ENCODE peak calls at places on chromosomes 12 and 14, in five cellular contexts. One of them, this sample, is unnamed. For H3K27me3, the result is how much of the 10 kb centered on the place peaks cover.

GRCh38 chr14:68683326-68683725 is 109.5 kb downstream of the ZFP36L1 start:
- DNase-seq in CD4-positive, alpha-beta T cell: no peak
- DNase-seq in stomach: no peak
- DNase-seq in CD8-positive, alpha-beta T cell: no peak
- DNase-seq in H1: no peak
- DNase-seq in this sample: no peak

GRCh38 chr14:63290741-63291286 is 27.9 kb downstream of the GPHB5 start:
- DNase-seq in CD4-positive, alpha-beta T cell: no peak
- DNase-seq in stomach: no peak
- DNase-seq in CD8-positive, alpha-beta T cell: no peak
- DNase-seq in H1: no peak
- DNase-seq in this sample: peak

GRCh38 chr14:74735113-74735512 is 22.2 kb downstream of the FCF1 start:
- DNase-seq in CD4-positive, alpha-beta T cell: no peak
- DNase-seq in stomach: no peak
- DNase-seq in CD8-positive, alpha-beta T cell: no peak
- DNase-seq in H1: no peak
- DNase-seq in this sample: no peak

GRCh38 chr12:127284021-127284420 is 982.9 kb upstream of the TMEM132C start:
- DNase-seq in CD4-positive, alpha-beta T cell: no peak
- DNase-seq in stomach: no peak
- DNase-seq in CD8-positive, alpha-beta T cell: no peak
- DNase-seq in H1: no peak
- DNase-seq in this sample: no peak

GRCh38 chr14:81868172-81868571 is 334.5 kb upstream of the SEL1L start:
- DNase-seq in CD4-positive, alpha-beta T cell: no peak
- DNase-seq in stomach: no peak
- DNase-seq in CD8-positive, alpha-beta T cell: no peak
- DNase-seq in H1: peak
- DNase-seq in this sample: no peak

GRCh38 chr14:106141242-106142220 is 615.1 kb downstream of the TMEM121 start:
- DNase-seq in CD4-positive, alpha-beta T cell: peak
- DNase-seq in stomach: no peak
- DNase-seq in CD8-positive, alpha-beta T cell: no peak
- DNase-seq in H1: no peak
- DNase-seq in this sample: no peak

GRCh38 chr12:8956772-8957171 is 7.3 kb upstream of the M6PR start:
- DNase-seq in CD4-positive, alpha-beta T cell: no peak
- DNase-seq in stomach: no peak
- DNase-seq in CD8-positive, alpha-beta T cell: no peak
- DNase-seq in H1: no peak
- DNase-seq in this sample: no peak

GRCh38 chr12:113161415-113162016 is 12.0 kb downstream of the CFAP73 start:
- DNase-seq in CD4-positive, alpha-beta T cell: no peak
- DNase-seq in stomach: no peak
- DNase-seq in CD8-positive, alpha-beta T cell: no peak
- DNase-seq in H1: peak
- DNase-seq in this sample: no peak

GRCh38 chr14:81275305-81275950 is 54.7 kb upstream of the GTF2A1 start:
- DNase-seq in CD4-positive, alpha-beta T cell: no peak
- DNase-seq in stomach: no peak
- DNase-seq in CD8-positive, alpha-beta T cell: no peak
- DNase-seq in H1: no peak
- DNase-seq in this sample: peak

GRCh38 chr12:106304001-106304421 is 1.5 kb downstream of the TCP11L2 start:
- DNase-seq in CD4-positive, alpha-beta T cell: peak
- DNase-seq in stomach: no peak
- DNase-seq in CD8-positive, alpha-beta T cell: no peak
- DNase-seq in H1: no peak
- DNase-seq in this sample: no peak

GRCh38 chr12:111444314-111444705 is 38.6 kb downstream of the SH2B3 start:
- DNase-seq in CD4-positive, alpha-beta T cell: no peak
- DNase-seq in stomach: peak
- DNase-seq in CD8-positive, alpha-beta T cell: no peak
- DNase-seq in H1: no peak
- DNase-seq in this sample: no peak

GRCh38 chr14:61718039-61718438 is 22.7 kb downstream of the HIF1A start:
- DNase-seq in CD4-positive, alpha-beta T cell: no peak
- DNase-seq in stomach: no peak
- DNase-seq in CD8-positive, alpha-beta T cell: no peak
- DNase-seq in H1: no peak
- DNase-seq in this sample: no peak

GRCh38 chr14:64060648-64061096 is 207.9 kb downstream of the SYNE2 start:
- DNase-seq in CD4-positive, alpha-beta T cell: no peak
- DNase-seq in stomach: no peak
- DNase-seq in CD8-positive, alpha-beta T cell: no peak
- DNase-seq in H1: peak
- DNase-seq in this sample: no peak

GRCh38 chr12:53344824-53345485 is 8.8 kb upstream of the SP7 start:
- DNase-seq in CD4-positive, alpha-beta T cell: peak
- DNase-seq in stomach: peak
- DNase-seq in CD8-positive, alpha-beta T cell: peak
- DNase-seq in H1: peak
- DNase-seq in this sample: peak

GRCh38 chr12:111991946-111992345 is 21.0 kb downstream of the TMEM116 start:
- DNase-seq in CD4-positive, alpha-beta T cell: no peak
- DNase-seq in stomach: no peak
- DNase-seq in CD8-positive, alpha-beta T cell: no peak
- DNase-seq in H1: no peak
- DNase-seq in this sample: no peak

GRCh38 chr14:68526420-68527105 is 266.3 kb downstream of the ZFP36L1 start:
- DNase-seq in CD4-positive, alpha-beta T cell: no peak
- DNase-seq in stomach: peak
- DNase-seq in CD8-positive, alpha-beta T cell: no peak
- DNase-seq in H1: no peak
- DNase-seq in this sample: no peak

GRCh38 chr14:22472935-22473854 is 115.8 kb downstream of the DAD1 start:
- DNase-seq in CD4-positive, alpha-beta T cell: no peak
- DNase-seq in stomach: peak
- DNase-seq in CD8-positive, alpha-beta T cell: no peak
- DNase-seq in H1: peak
- DNase-seq in this sample: no peak

GRCh38 chr12:6376079-6376941 is 947 bp upstream of the SCNN1A start:
- DNase-seq in CD4-positive, alpha-beta T cell: no peak
- DNase-seq in stomach: peak
- DNase-seq in CD8-positive, alpha-beta T cell: no peak
- DNase-seq in H1: peak
- DNase-seq in this sample: peak

GRCh38 chr12:64229796-64230195 is 7.7 kb upstream of the KICS2 start:
- DNase-seq in CD4-positive, alpha-beta T cell: no peak
- DNase-seq in stomach: no peak
- DNase-seq in CD8-positive, alpha-beta T cell: no peak
- DNase-seq in H1: no peak
- DNase-seq in this sample: no peak

GRCh38 chr14:98408713-98409112 is 863.3 kb downstream of the BCL11B start:
- DNase-seq in CD4-positive, alpha-beta T cell: no peak
- DNase-seq in stomach: no peak
- DNase-seq in CD8-positive, alpha-beta T cell: no peak
- DNase-seq in H1: no peak
- DNase-seq in this sample: no peak

GRCh38 chr12:65594373-65594772 is 229.9 kb upstream of the HMGA2 start:
- DNase-seq in CD4-positive, alpha-beta T cell: no peak
- DNase-seq in stomach: no peak
- DNase-seq in CD8-positive, alpha-beta T cell: no peak
- DNase-seq in H1: no peak
- DNase-seq in this sample: no peak

GRCh38 chr12:109863961-109864712 is 16.2 kb downstream of the GLTP start:
- DNase-seq in CD4-positive, alpha-beta T cell: no peak
- DNase-seq in stomach: peak
- DNase-seq in CD8-positive, alpha-beta T cell: peak
- DNase-seq in H1: no peak
- DNase-seq in this sample: no peak

GRCh38 chr12:52189376-52190174 is 2.2 kb downstream of the KRT80 start:
- DNase-seq in CD4-positive, alpha-beta T cell: no peak
- DNase-seq in stomach: no peak
- DNase-seq in CD8-positive, alpha-beta T cell: no peak
- DNase-seq in H1: no peak
- DNase-seq in this sample: no peak

GRCh38 chr12:123271182-123271491 is 519 bp downstream of the CDK2AP1 start:
- DNase-seq in CD4-positive, alpha-beta T cell: peak
- DNase-seq in stomach: peak
- DNase-seq in CD8-positive, alpha-beta T cell: peak
- DNase-seq in H1: peak
- DNase-seq in this sample: peak

DNA sequence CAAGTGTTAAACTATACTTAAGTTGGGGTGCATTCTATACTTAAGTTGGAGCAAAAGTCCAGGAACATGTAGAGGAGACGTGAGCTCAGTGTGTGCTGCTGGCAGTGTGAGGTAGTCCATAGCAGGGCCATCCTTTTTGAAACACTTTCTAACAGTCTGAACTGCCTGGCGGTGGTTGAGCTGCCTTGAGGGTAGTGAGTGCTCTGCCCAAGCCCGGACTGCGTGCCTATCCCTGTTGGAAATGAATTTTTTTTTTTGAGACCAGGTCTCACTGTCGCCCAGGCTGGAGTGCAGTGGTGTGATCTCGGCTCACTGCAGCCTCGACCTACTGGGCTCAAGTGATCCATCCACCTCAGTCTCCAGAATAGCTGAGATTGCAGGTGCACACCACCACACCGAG is 14.1 kb downstream of the KCNH3 start:
- DNase-seq in CD4-positive, alpha-beta T cell: no peak
- DNase-seq in stomach: no peak
- DNase-seq in CD8-positive, alpha-beta T cell: no peak
- DNase-seq in H1: no peak
- DNase-seq in this sample: no peak
- H3K27me3 ChIP-seq in CD4-positive, alpha-beta T cell: under half
- H3K27me3 ChIP-seq in stomach: under half
- H3K27me3 ChIP-seq in CD8-positive, alpha-beta T cell: under half
- H3K27me3 ChIP-seq in H1: under half
- H3K27me3 ChIP-seq in this sample: under half

GRCh38 chr14:65501328-65501727 is 88.8 kb downstream of the FUT8 start:
- DNase-seq in CD4-positive, alpha-beta T cell: no peak
- DNase-seq in stomach: no peak
- DNase-seq in CD8-positive, alpha-beta T cell: no peak
- DNase-seq in H1: no peak
- DNase-seq in this sample: no peak

GRCh38 chr14:65509842-65510241 is 97.3 kb downstream of the FUT8 start:
- DNase-seq in CD4-positive, alpha-beta T cell: no peak
- DNase-seq in stomach: no peak
- DNase-seq in CD8-positive, alpha-beta T cell: no peak
- DNase-seq in H1: no peak
- DNase-seq in this sample: no peak

GRCh38 chr14:65502676-65503124 is 90.2 kb downstream of the FUT8 start:
- DNase-seq in CD4-positive, alpha-beta T cell: no peak
- DNase-seq in stomach: no peak
- DNase-seq in CD8-positive, alpha-beta T cell: no peak
- DNase-seq in H1: no peak
- DNase-seq in this sample: no peak

GRCh38 chr14:65506801-65507200 is 94.3 kb downstream of the FUT8 start:
- DNase-seq in CD4-positive, alpha-beta T cell: no peak
- DNase-seq in stomach: no peak
- DNase-seq in CD8-positive, alpha-beta T cell: no peak
- DNase-seq in H1: no peak
- DNase-seq in this sample: no peak
- H3K27me3 ChIP-seq in CD4-positive, alpha-beta T cell: under half
- H3K27me3 ChIP-seq in stomach: under half
- H3K27me3 ChIP-seq in CD8-positive, alpha-beta T cell: under half
- H3K27me3 ChIP-seq in H1: under half
- H3K27me3 ChIP-seq in this sample: under half

GRCh38 chr12:1559729-1560128 is 34.7 kb downstream of the FBXL14 start:
- DNase-seq in CD4-positive, alpha-beta T cell: no peak
- DNase-seq in stomach: no peak
- DNase-seq in CD8-positive, alpha-beta T cell: no peak
- DNase-seq in H1: no peak
- DNase-seq in this sample: no peak

GRCh38 chr12:1562813-1563412 is 31.5 kb downstream of the FBXL14 start:
- DNase-seq in CD4-positive, alpha-beta T cell: no peak
- DNase-seq in stomach: no peak
- DNase-seq in CD8-positive, alpha-beta T cell: no peak
- DNase-seq in H1: no peak
- DNase-seq in this sample: no peak

GRCh38 chr12:1565172-1565571 is 29.2 kb downstream of the FBXL14 start:
- DNase-seq in CD4-positive, alpha-beta T cell: no peak
- DNase-seq in stomach: no peak
- DNase-seq in CD8-positive, alpha-beta T cell: no peak
- DNase-seq in H1: no peak
- DNase-seq in this sample: no peak

GRCh38 chr12:1566449-1567135 is 27.8 kb downstream of the FBXL14 start:
- DNase-seq in CD4-positive, alpha-beta T cell: no peak
- DNase-seq in stomach: no peak
- DNase-seq in CD8-positive, alpha-beta T cell: no peak
- DNase-seq in H1: no peak
- DNase-seq in this sample: no peak

DNA sequence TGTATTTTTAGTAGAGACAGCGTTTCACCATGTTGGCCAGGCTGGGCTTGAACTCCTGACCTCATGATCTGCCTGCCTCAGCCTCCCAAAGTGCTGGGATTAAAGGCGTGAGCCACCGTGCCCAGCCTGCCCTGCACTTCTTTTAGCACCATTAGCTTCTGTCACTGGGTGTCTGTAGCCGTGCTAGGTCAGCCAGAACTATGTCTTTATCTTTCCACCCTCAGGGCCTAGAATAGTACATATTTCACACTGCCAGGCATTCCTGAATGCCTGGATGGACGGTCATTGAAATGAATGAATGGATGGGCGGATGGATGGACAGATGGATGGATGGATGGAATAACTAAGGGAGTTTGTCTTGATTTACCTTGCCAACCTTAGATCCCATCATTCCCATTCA is 33.7 kb downstream of the FBXL14 start:
- DNase-seq in CD4-positive, alpha-beta T cell: no peak
- DNase-seq in stomach: no peak
- DNase-seq in CD8-positive, alpha-beta T cell: no peak
- DNase-seq in H1: no peak
- DNase-seq in this sample: no peak
- H3K27me3 ChIP-seq in CD4-positive, alpha-beta T cell: under half
- H3K27me3 ChIP-seq in stomach: under half
- H3K27me3 ChIP-seq in CD8-positive, alpha-beta T cell: under half
- H3K27me3 ChIP-seq in H1: under half
- H3K27me3 ChIP-seq in this sample: under half

DNA sequence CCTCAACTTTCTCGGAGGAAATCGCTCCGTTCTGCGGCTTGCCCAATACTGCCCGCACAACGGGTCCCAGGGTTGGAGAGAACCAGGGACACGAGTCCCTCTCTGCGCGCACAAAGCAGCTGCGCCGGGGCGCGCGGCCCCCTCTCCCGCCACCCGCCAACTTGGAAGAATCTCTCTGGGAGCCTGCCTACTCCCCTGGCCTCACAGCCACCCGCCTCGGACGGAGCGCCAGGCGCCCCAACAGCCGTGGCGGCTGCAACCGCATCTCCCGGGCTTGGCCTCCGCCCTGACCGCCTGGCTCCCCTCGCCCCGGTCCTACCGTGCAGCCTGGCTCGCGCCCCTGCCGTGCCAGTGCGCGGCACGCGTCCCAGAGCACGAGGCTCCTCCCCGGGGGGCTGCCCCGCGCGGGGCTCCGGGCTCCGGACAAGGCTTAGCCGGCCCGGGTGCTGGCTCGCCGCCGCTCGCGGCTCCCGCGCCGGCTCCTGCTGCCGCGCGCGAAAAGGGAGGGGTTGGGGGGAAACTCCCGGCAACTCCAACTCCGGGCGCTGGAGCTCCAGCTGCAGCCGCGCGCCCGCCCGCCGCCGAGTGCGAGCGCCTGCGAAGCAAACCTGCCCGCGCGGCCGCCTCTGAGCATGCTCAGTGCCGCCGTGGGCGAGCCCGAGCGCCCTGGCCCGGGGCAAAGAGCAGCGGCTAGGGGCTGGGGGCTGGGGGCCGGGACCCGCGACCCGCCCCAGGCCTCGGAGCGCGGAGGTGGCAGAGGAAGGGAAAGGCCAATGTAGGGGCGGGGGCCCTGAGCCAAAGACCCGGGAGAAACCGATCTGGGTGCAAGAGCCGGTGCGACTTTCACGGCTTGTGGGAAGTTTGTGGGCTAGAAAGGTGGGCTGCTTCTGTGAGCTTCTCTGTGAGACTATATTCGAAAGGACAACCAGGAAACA is at the start of gene STXBP6:
- DNase-seq in CD4-positive, alpha-beta T cell: no peak
- DNase-seq in stomach: peak
- DNase-seq in CD8-positive, alpha-beta T cell: no peak
- DNase-seq in H1: peak
- DNase-seq in this sample: peak
- H3K27me3 ChIP-seq in CD4-positive, alpha-beta T cell: half or more
- H3K27me3 ChIP-seq in stomach: under half
- H3K27me3 ChIP-seq in CD8-positive, alpha-beta T cell: under half
- H3K27me3 ChIP-seq in H1: under half
- H3K27me3 ChIP-seq in this sample: under half

This sample was measured in heart left ventricle.